ENCODE peak calls at places on chromosomes 3 and 15, in seven cellular contexts. U, F, D, R, Q, W and H are unnamed samples.

GRCh38 chr3:23959147-23959900 is 14.2 kb downstream of the NR1D2 start:
- DNase-seq in R (no peak), Q (peak), W (peak), D (no peak), F (no peak), U (no peak), H (peak)

GRCh38 chr3:46406786-46407611 is at the start of the genes CCR5AS and CCRL2:
- DNase-seq in R (no peak), Q (peak), U (no peak), W (peak), D (peak), F (no peak), H (peak)

GRCh38 chr15:74038707-74039655 is 43.4 kb downstream of the GOLGA6A start:
- DNase-seq in R (no peak), D (no peak), W (no peak), U (no peak), F (no peak), Q (peak), H (peak)

GRCh38 chr3:89250742-89251141 is 143.3 kb downstream of the EPHA3 start:
- DNase-seq in U (no peak), Q (no peak), D (no peak), R (no peak), W (no peak), F (no peak), H (no peak)

GRCh38 chr15:38069001-38069400 is 134.6 kb downstream of the TMCO5A start:
- DNase-seq in Q (peak), D (no peak), W (peak), F (no peak), R (no peak), U (no peak), H (peak)

GRCh38 chr15:55434989-55435825 is 26.9 kb downstream of the PIERCE2 start:
- DNase-seq in F (peak), D (peak), R (peak), W (peak), Q (peak), U (no peak), H (peak)

GRCh38 chr15:35738370-35738769 is 192.4 kb upstream of the DPH6 start:
- DNase-seq in Q (peak), F (no peak), R (no peak), D (peak), W (peak), U (peak), H (peak)

GRCh38 chr3:149151843-149152242 is 22.4 kb downstream of the HPS3 start:
- DNase-seq in F (no peak), U (no peak), D (peak), W (no peak), R (no peak), Q (peak), H (peak)

GRCh38 chr15:63348392-63348791 is 33.3 kb downstream of the CA12 start:
- DNase-seq in W (no peak), U (no peak), R (no peak), Q (peak), D (no peak), F (no peak), H (peak)

DNA sequence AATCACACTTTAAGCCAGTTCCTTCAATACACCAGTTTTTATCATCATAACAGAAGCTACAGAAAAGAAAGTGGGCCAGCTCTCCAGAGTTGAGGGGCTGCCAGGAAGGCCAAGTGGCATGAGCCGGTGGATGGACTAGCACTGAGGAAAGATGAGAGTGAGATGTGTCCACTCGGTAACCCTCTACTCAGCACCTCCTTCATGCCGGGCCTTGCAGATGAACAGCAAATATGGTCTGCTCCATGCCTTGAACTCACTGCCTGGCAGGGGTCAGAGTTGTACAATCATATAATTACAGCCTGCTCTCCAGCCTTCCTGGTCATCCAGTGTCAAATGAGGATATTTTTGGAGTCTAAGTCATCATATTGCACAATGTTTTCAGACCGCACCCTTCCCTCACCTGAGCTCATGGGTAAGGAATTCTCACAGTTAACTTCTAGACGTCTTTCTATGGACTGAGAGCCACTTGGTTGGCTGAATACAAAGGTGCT is 4.9 kb downstream of the MGLL start:
- DNase-seq in W (peak), F (no peak), D (peak), U (no peak), Q (peak), R (no peak), H (peak)
- H3K4me2 ChIP-seq in W (peak), F (no peak), D (no peak), U (no peak), Q (peak), R (no peak), H (no peak)

GRCh38 chr3:175914785-175915184 is 1055.7 kb downstream of the NAALADL2 start:
- DNase-seq in F (no peak), W (no peak), U (no peak), D (no peak), R (no peak), Q (peak), H (peak)

GRCh38 chr3:175916151-175916946 is 1057.2 kb downstream of the NAALADL2 start:
- DNase-seq in R (no peak), D (no peak), U (no peak), Q (no peak), W (no peak), F (no peak), H (no peak)

GRCh38 chr3:175911937-175912336 is 1052.8 kb downstream of the NAALADL2 start:
- DNase-seq in W (no peak), R (no peak), D (no peak), Q (no peak), F (no peak), U (no peak), H (no peak)
- H2AK5ac ChIP-seq in W (no peak), R (no peak), D (no peak), Q (no peak), F (no peak), U (no peak), H (no peak)

DNA sequence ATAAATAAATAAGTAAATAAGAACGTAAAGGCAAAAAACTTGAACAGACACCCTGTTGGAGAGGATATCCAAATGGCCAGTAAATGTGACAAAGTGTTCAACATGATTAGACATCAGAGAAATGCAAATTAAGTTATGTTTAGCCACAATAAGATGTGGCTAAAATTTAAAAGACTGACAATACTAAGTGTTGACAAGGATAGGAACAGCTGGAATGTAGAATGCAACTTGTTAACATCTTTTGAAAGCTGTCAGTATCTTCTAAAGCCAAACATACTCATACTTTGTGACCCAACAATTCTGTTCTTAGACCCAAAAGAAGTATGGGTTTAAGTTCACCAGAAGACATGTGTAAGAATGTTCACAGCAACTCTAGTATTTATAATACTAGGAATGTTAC is 197.1 kb downstream of the ITPR1 start:
- DNase-seq in F (no peak), U (no peak), D (no peak), R (no peak), W (no peak), Q (no peak), H (no peak)
- H2BK120ac ChIP-seq in F (no peak), U (no peak), D (no peak), R (no peak), W (no peak), Q (no peak), H (no peak)

DNA sequence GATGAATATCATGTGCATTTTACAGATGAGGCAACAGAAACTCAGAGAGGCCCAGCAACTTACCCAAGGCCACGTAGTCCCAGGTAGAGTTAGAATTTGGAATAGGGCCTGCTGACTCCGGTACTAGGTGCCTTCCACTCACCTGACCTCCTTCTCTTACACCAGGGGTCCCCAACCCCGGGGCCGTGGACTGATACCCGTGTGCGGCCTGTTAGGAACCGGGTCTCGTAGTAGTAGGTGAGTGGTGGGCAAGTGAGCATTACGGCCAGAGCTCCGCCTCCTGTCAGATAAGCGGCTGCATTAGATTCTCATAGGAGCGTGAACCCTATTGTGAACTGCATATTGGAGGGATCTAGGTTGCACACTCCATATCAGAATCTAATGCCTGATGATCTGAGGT is 64.8 kb downstream of the SMAD3 start:
- DNase-seq in Q (no peak), F (no peak), W (no peak), D (no peak), U (no peak), R (no peak), H (no peak)
- H3K4me2 ChIP-seq in Q (no peak), F (no peak), W (no peak), D (no peak), U (no peak), R (no peak), H (no peak)

GRCh38 chr15:80203361-80203885 is 48.6 kb downstream of the CTXND1 start:
- DNase-seq in U (peak), W (no peak), R (no peak), D (peak), Q (no peak), F (no peak), H (no peak)
- H2AK5ac ChIP-seq in U (no peak), W (no peak), R (peak), D (no peak), Q (no peak), F (no peak), H (no peak)

GRCh38 chr15:101526442-101526841 is 36.9 kb upstream of the PCSK6 start:
- DNase-seq in F (no peak), D (no peak), U (no peak), Q (no peak), W (no peak), R (no peak), H (no peak)
- H2BK120ac ChIP-seq in F (no peak), D (no peak), U (no peak), Q (no peak), W (no peak), R (no peak), H (no peak)

DNA sequence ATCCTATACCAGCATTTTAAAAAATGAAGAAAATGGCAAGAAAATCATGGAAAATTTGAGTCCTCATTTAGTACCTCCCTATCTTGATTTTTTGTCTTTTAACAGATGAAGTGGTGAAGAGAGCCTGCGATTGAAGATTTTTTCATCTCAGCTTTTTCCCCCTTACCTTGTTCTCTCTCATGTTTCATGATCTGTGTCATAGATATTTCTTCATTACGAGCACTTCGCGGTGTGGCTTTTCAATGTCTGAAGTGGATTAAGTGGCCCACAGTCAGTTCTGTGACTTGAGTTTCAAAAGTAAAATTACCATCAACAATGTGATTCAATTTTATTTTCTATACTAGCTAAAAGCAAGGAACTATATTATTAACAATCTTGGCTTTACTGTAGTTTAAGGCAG is 147.2 kb downstream of the FNDC3B start:
- DNase-seq in R (no peak), D (no peak), U (no peak), Q (no peak), W (no peak), F (no peak), H (no peak)
- H3K4me2 ChIP-seq in R (no peak), D (no peak), U (no peak), Q (no peak), W (no peak), F (no peak), H (no peak)

GRCh38 chr3:190811775-190812480 is 50.6 kb downstream of the GMNC start:
- DNase-seq in W (peak), U (peak), F (peak), Q (peak), D (peak), R (peak), H (peak)
- H2AK5ac ChIP-seq in W (no peak), U (no peak), F (no peak), Q (no peak), D (no peak), R (no peak), H (no peak)